ENCODE peak calls at places on chromosomes 16 and 17, in eight cellular contexts. X, I, Y, G, K, S, E and O are unnamed samples.

GRCh38 chr17:33756021-33756420 is 462.9 kb upstream of the ASIC2 start:
- DNase-seq in X (no peak), I (no peak), Y (no peak), G (no peak), K (no peak), S (no peak), E (no peak), O (no peak)

GRCh38 chr16:88012360-88012759 is 61.1 kb downstream of the BANP start:
- DNase-seq in X (no peak), I (no peak), Y (no peak), G (no peak), K (no peak), S (no peak), E (no peak), O (no peak)

GRCh38 chr16:31708348-31708747 is 165.3 kb upstream of the ZNF267 start:
- DNase-seq in X (no peak), I (no peak), Y (no peak), G (no peak), K (peak), S (no peak), E (no peak), O (no peak)

GRCh38 chr16:79599256-79599836 is 1.2 kb downstream of the MAF start:
- DNase-seq in X (peak), I (no peak), Y (no peak), G (no peak), K (no peak), S (peak), E (no peak), O (no peak)

GRCh38 chr16:28999577-28999976 is 14.7 kb downstream of the LAT start:
- DNase-seq in X (no peak), I (no peak), Y (no peak), G (no peak), K (no peak), S (no peak), E (no peak), O (no peak)

GRCh38 chr16:28494141-28494851 is at the start of gene APOBR:
- DNase-seq in X (peak), I (no peak), Y (peak), G (no peak), K (peak), S (no peak), E (no peak), O (no peak)

GRCh38 chr17:56795098-56795497 is 38.6 kb downstream of the C17orf67 start:
- DNase-seq in X (no peak), I (no peak), Y (no peak), G (no peak), K (no peak), S (no peak), E (no peak), O (no peak)

GRCh38 chr17:76051071-76051467 is 21.2 kb downstream of the SRP68 start:
- DNase-seq in X (no peak), I (no peak), Y (no peak), G (peak), K (no peak), S (no peak), E (no peak), O (no peak)

GRCh38 chr16:23400387-23400930 is 52.5 kb downstream of the COG7 start:
- DNase-seq in X (no peak), I (no peak), Y (no peak), G (no peak), K (no peak), S (no peak), E (no peak), O (no peak)

GRCh38 chr16:57383276-57384247 is 11.3 kb downstream of the CX3CL1 start:
- DNase-seq in X (no peak), I (no peak), Y (no peak), G (peak), K (no peak), S (no peak), E (no peak), O (no peak)

GRCh38 chr16:48158296-48158695 is 2.5 kb upstream of the ABCC12 start:
- DNase-seq in X (peak), I (no peak), Y (no peak), G (peak), K (no peak), S (no peak), E (peak), O (no peak)

GRCh38 chr17:38601539-38602351 is 4.0 kb downstream of the SRCIN1 start:
- DNase-seq in X (no peak), I (no peak), Y (no peak), G (no peak), K (peak), S (no peak), E (no peak), O (no peak)

GRCh38 chr17:65100316-65101140 is 36.6 kb upstream of the RGS9 start:
- DNase-seq in X (peak), I (peak), Y (peak), G (no peak), K (peak), S (peak), E (peak), O (no peak)